ENCODE peak calls at places on chromosome 11, in seven cellular contexts. H is psoas muscle; G is OCI-LY7; X is right lobe of liver; Q is BE2C; Z is pancreas; V is naive thymus-derived CD4-positive, alpha-beta T cell. A is an unnamed sample.

GRCh38 chr11:130178992-130179391 is 19.4 kb downstream of the ST14 start:
- DNase-seq in X (no peak), Q (no peak), V (no peak), Z (no peak), G (no peak), H (no peak), A (no peak)

GRCh38 chr11:8087185-8087584 is 6.2 kb downstream of the TUB start:
- DNase-seq in V (no peak), X (no peak), Z (no peak), H (no peak), G (no peak), Q (no peak), A (no peak)

GRCh38 chr11:74929431-74930363 is 19.2 kb downstream of the XRRA1 start:
- DNase-seq in Q (peak; percentile 80), X (no peak), H (peak; percentile 27), V (peak; percentile 65), Z (peak; percentile 65), G (peak; percentile 91), A (peak; percentile 74)

GRCh38 chr11:11346249-11346648 is 6.8 kb downstream of the CSNK2A3 start:
- DNase-seq in Q (no peak), X (no peak), Z (no peak), H (no peak), V (no peak), G (no peak), A (no peak)

GRCh38 chr11:2587976-2588748 is 111.6 kb downstream of the KCNQ1OT1 start:
- DNase-seq in G (no peak), V (no peak), H (peak; percentile 5), X (peak; percentile 45), Q (peak; percentile 5), Z (no peak), A (no peak)

GRCh38 chr11:67648140-67648795 is 2.3 kb downstream of the ACY3 start:
- DNase-seq in X (no peak), Q (no peak), G (peak; percentile 95), V (peak; percentile 64), Z (no peak), H (no peak), A (no peak)

GRCh38 chr11:93039841-93040240 is 70.4 kb downstream of the MTNR1B start:
- DNase-seq in G (no peak), Z (no peak), V (no peak), X (no peak), H (no peak), Q (no peak), A (no peak)

GRCh38 chr11:64767344-64768299 is 7.8 kb upstream of the PYGM start:
- DNase-seq in V (peak; percentile 81), Q (peak; percentile 80), X (no peak), G (peak; percentile 78), Z (no peak), H (peak; percentile 74), A (peak; percentile 73)

GRCh38 chr11:116072776-116073175 is 568.6 kb upstream of the CADM1 start:
- DNase-seq in G (peak; percentile 17), Z (no peak), Q (peak; percentile 48), H (no peak), X (no peak), V (no peak), A (no peak)

GRCh38 chr11:50169634-50170033 is 137.0 kb downstream of the OR4C45 start:
- DNase-seq in Z (no peak), H (no peak), V (no peak), G (no peak), X (no peak), Q (no peak), A (no peak)

DNA sequence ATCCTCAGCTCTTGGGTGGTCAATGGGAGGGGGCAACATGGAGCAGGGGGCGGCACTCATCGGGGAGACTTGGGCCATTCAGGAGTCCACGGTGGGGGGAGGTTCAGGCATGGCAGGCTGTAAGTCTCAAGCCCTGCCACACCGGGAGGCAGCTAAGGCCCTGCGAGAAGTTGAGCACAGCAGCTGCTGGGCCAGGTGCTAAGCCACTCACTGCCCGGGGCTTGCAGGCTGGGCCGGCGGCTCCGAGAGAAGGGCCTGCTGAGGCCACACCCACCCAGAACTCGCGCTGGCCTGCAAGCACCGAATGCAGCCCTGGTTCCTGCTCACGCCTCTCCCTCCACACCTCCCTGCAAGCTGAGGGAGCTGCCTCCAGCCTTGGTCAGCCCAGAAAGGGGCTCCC is 131.4 kb downstream of the OR4C45 start:
- DNase-seq in H (no peak), Z (no peak), V (no peak), G (no peak), Q (no peak), X (no peak), A (no peak)
- H3K9me3 ChIP-seq in H (no peaks in the 10 kb centered on the region), Z (no peaks in the 10 kb centered on the region), V (peaks cover 9% of the 10 kb centered on the region), G (peaks cover 5% of the 10 kb centered on the region), Q (no peaks in the 10 kb centered on the region), X (no peaks in the 10 kb centered on the region), A (peaks cover 1% of the 10 kb centered on the region)

DNA sequence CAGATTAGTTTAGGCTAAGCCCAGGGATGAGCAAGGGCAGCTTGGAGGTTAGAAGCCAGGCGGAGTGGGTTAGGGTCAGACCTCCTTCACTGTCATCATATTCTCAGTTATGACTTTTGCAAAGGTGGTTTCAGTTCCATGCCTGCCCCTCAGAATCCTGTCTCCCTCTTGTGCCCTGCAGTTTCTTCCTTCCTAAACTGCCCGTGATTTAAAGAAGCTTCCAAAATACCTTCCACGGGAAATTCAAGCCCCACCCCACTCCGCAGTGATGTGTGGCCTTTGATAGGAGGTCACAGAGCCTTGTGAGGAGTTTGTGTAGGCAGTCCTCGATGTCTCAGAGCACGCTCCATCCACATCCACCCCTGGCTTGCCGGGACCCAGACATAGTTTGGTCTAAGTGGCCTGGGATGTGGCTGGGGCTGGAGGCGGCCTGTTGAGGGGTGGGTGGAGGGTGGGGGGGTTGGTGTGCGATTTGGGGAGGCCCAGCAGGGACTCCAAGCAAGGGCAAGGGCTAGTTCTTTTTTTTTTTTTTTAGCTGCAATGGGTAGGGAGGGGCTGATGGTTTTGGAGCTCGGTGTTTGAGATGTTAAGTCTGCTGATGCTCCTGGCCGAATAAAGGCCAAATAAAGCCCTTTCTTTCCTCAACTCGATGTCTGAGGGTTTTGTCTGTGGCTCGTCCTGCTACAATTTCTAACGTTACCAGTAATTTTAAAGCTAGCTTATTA is 1.6 kb upstream of the IFITM1 start:
- DNase-seq in G (no peak), V (no peak), Z (peak; percentile 21), Q (no peak), X (peak; percentile 52), H (peak; percentile 14), A (peak; percentile 17)
- H3K4me3 ChIP-seq in G (peak overlapping the region; percentile 67), V (peak overlapping the region; percentile 71), Z (no peak overlapping the region), Q (no peak overlapping the region), X (no peak overlapping the region), H (peak overlapping the region; percentile 67), A (peak overlapping the region; percentile 76)

GRCh38 chr11:131667566-131667965 is 297.2 kb downstream of the NTM start:
- DNase-seq in X (no peak), V (no peak), Q (no peak), H (no peak), Z (no peak), G (no peak), A (no peak)
- H3K36me3 ChIP-seq in X (no peaks in the 10 kb centered on the region), V (no peaks in the 10 kb centered on the region), Q (no peaks in the 10 kb centered on the region), H (no peaks in the 10 kb centered on the region), Z (no peaks in the 10 kb centered on the region), G (no peaks in the 10 kb centered on the region), A (no peaks in the 10 kb centered on the region)

DNA sequence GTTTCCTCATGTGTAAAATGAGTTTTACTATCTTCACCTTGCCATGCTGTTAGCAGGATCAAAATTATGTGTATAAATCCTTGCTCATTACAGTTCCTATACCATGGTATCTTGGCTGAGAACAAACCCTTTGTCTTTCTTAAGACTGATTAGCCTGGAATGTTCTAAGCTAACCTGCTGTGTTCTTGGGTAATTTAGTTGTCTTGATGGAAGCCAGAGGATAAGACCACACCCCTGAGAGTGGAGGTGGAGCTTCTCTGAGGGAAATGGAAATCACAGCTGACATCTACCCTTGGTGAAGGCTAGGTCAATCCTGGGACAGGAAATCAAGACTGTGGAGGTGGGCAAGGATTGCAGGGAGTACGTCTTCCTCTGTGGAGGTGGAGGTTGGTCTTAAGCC is 206.1 kb upstream of the ARHGAP20 start:
- DNase-seq in Q (no peak), Z (no peak), H (no peak), V (no peak), X (no peak), G (no peak), A (no peak)
- H3K9me3 ChIP-seq in Q (no peaks in the 10 kb centered on the region), Z (no peaks in the 10 kb centered on the region), H (no peaks in the 10 kb centered on the region), V (no peaks in the 10 kb centered on the region), X (no peaks in the 10 kb centered on the region), G (no peaks in the 10 kb centered on the region), A (no peaks in the 10 kb centered on the region)

GRCh38 chr11:18720086-18720810 is 5.7 kb downstream of the IGSF22 start:
- DNase-seq in Q (peak; percentile 28), H (no peak), G (no peak), Z (no peak), X (no peak), V (no peak), A (no peak)
- H3K4me3 ChIP-seq in Q (peak overlapping the region; percentile 65), H (peak overlapping the region; percentile 69), G (no peak overlapping the region), Z (no peak overlapping the region), X (no peak overlapping the region), V (peak overlapping the region; percentile 72), A (no peak overlapping the region)

GRCh38 chr11:114094516-114094915 is 35.0 kb downstream of the ZBTB16 start:
- DNase-seq in G (no peak), Z (no peak), X (no peak), V (no peak), Q (no peak), H (no peak), A (no peak)

GRCh38 chr11:114102993-114103896 is 43.7 kb downstream of the ZBTB16 start:
- DNase-seq in V (peak; percentile 47), Z (no peak), G (no peak), Q (no peak), H (no peak), X (no peak), A (no peak)

GRCh38 chr11:114095899-114096298 is 36.4 kb downstream of the ZBTB16 start:
- DNase-seq in G (no peak), Q (no peak), Z (no peak), H (no peak), V (no peak), X (no peak), A (no peak)

GRCh38 chr11:114099392-114100178 is 40.1 kb downstream of the ZBTB16 start:
- DNase-seq in Q (no peak), X (no peak), H (no peak), V (no peak), Z (no peak), G (no peak), A (no peak)

DNA sequence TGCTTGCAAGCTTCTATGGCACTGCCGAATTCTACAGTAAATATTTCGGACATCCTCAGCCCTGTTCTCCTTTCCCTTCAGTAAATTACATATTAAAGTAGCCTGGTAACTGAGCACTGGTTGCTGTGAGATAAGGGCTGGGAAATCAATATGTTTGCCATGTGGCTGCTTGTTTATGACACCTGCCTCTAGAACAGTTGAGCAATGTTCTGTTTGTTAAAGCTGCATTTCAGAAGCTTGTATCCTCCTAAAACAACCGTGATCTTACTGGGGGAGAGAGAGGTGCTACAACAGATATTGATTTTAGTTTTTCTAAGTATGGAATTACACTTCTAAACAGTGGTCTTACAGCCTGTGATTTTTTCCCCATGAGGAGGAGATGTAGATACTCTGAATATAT is 39.4 kb downstream of the ZBTB16 start:
- DNase-seq in Q (no peak), V (no peak), H (no peak), G (no peak), Z (peak; percentile 71), X (no peak), A (no peak)
- H3K36me3 ChIP-seq in Q (no peaks in the 10 kb centered on the region), V (no peaks in the 10 kb centered on the region), H (no peaks in the 10 kb centered on the region), G (no peaks in the 10 kb centered on the region), Z (no peaks in the 10 kb centered on the region), X (no peaks in the 10 kb centered on the region), A (no peaks in the 10 kb centered on the region)